ENCODE peak calls at places on chromosomes 12 and 14, in six cellular contexts. M is GM23338, N is stomach, U is HepG2, X is GM12878, C is suprapubic skin. L is an unnamed sample. For H3K4me1, the result is how much of the 10 kb centered on the place peaks cover.

GRCh38 chr14:32508281-32508680 is 179.2 kb downstream of the AKAP6 start:
- DNase-seq in U (no peak), C (no peak), N (no peak), M (no peak), X (no peak), L (no peak)

GRCh38 chr14:35277179-35277578 is 15.0 kb upstream of the PSMA6 start:
- DNase-seq in N (no peak), C (no peak), X (no peak), U (no peak), M (peak), L (no peak)

GRCh38 chr12:103800252-103800771 is 40.7 kb downstream of the NT5DC3 start:
- DNase-seq in U (peak), X (no peak), M (no peak), N (peak), C (no peak), L (no peak)

GRCh38 chr12:102956738-102957338 is 636 bp upstream of the ASCL1 start:
- DNase-seq in U (no peak), N (no peak), X (no peak), C (no peak), M (no peak), L (no peak)

GRCh38 chr12:131764738-131765137 is 53.8 kb downstream of the SFSWAP start:
- DNase-seq in C (no peak), X (no peak), N (no peak), U (no peak), M (no peak), L (no peak)

GRCh38 chr12:76866726-76867125 is 12.1 kb downstream of the CSRP2 start:
- DNase-seq in M (no peak), X (no peak), U (no peak), N (no peak), C (no peak), L (no peak)

GRCh38 chr14:71468701-71469100 is 463.5 kb upstream of the RGS6 start:
- DNase-seq in C (no peak), M (no peak), U (no peak), N (no peak), X (no peak), L (no peak)

GRCh38 chr12:4567073-4567881 is 5.3 kb downstream of the DYRK4 start:
- DNase-seq in C (no peak), X (peak), N (no peak), M (no peak), U (no peak), L (peak)

GRCh38 chr12:104668274-104668718 is 211.5 kb downstream of the CHST11 start:
- DNase-seq in U (no peak), N (no peak), C (no peak), M (no peak), X (no peak), L (no peak)

GRCh38 chr12:132218915-132219314 is 74.7 kb downstream of the NOC4L start:
- DNase-seq in X (no peak), U (peak), N (no peak), C (no peak), M (peak), L (no peak)

GRCh38 chr14:65128096-65128495 is 25.8 kb upstream of the MAX start:
- DNase-seq in C (no peak), M (no peak), N (no peak), X (no peak), U (no peak), L (no peak)

GRCh38 chr12:95998611-95999300 is 2.6 kb upstream of the HAL start:
- DNase-seq in C (no peak), N (no peak), U (peak), M (peak), X (peak), L (no peak)

GRCh38 chr14:93970967-93971634 is 5.3 kb downstream of the ASB2 start:
- DNase-seq in N (peak), C (no peak), X (no peak), U (no peak), M (no peak), L (no peak)

GRCh38 chr12:70840966-70841365 is 79.6 kb downstream of the PTPRR start:
- DNase-seq in C (no peak), X (no peak), M (no peak), N (no peak), U (no peak), L (no peak)

GRCh38 chr12:40224439-40225291 is at the start of gene LRRK2:
- DNase-seq in M (peak), U (no peak), C (peak), N (peak), X (no peak), L (peak)

GRCh38 chr12:37546901-37547475 is 769.6 kb upstream of the ALG10B start:
- DNase-seq in X (no peak), N (no peak), M (no peak), C (no peak), U (no peak), L (peak)

GRCh38 chr12:12881495-12881894 is 9.9 kb upstream of the GPRC5A start:
- DNase-seq in U (peak), N (no peak), X (no peak), C (no peak), M (no peak), L (no peak)

GRCh38 chr14:101824339-101824727 is 62.8 kb downstream of the PPP2R5C start:
- DNase-seq in X (no peak), U (no peak), N (no peak), M (no peak), C (no peak), L (no peak)

GRCh38 chr12:84701966-84702365 is 210.6 kb downstream of the SLC6A15 start:
- DNase-seq in U (no peak), N (no peak), C (no peak), M (no peak), X (no peak), L (no peak)

GRCh38 chr12:132185698-132186097 is 41.4 kb downstream of the NOC4L start:
- DNase-seq in M (no peak), X (no peak), C (no peak), N (no peak), U (no peak), L (no peak)

GRCh38 chr14:101174980-101175606 is 271.6 kb upstream of the RTL1 start:
- DNase-seq in U (no peak), M (no peak), X (no peak), C (peak), N (no peak), L (peak)

GRCh38 chr14:106518054-106518943 is 991.9 kb downstream of the TMEM121 start:
- DNase-seq in U (no peak), N (peak), C (no peak), M (peak), X (no peak), L (no peak)

GRCh38 chr12:104976703-104977102 is 9.4 kb upstream of the NOPCHAP1 start:
- DNase-seq in M (peak), C (no peak), U (no peak), N (no peak), X (no peak), L (no peak)

GRCh38 chr14:36690301-36691020 is 28.8 kb downstream of the PAX9 start:
- DNase-seq in M (no peak), N (no peak), U (no peak), X (no peak), C (no peak), L (no peak)

GRCh38 chr12:82931349-82932116 is 244.8 kb downstream of the TMTC2 start:
- DNase-seq in X (no peak), N (no peak), U (no peak), C (no peak), M (peak), L (no peak)

GRCh38 chr12:111056618-111057521 is 136.5 kb upstream of the MYL2 start:
- DNase-seq in U (no peak), X (peak), M (no peak), N (no peak), C (no peak), L (no peak)

GRCh38 chr14:74846968-74847549 is 28.9 kb downstream of the PROX2 start:
- DNase-seq in N (no peak), X (no peak), M (no peak), C (no peak), U (no peak), L (no peak)

GRCh38 chr14:34046799-34047520 is 96.1 kb upstream of the EGLN3 start:
- DNase-seq in M (no peak), C (no peak), N (no peak), X (no peak), U (no peak), L (peak)

GRCh38 chr12:12636641-12637040 is 25.0 kb downstream of the CREBL2 start:
- DNase-seq in C (no peak), X (no peak), M (no peak), U (no peak), N (no peak), L (no peak)

GRCh38 chr12:49974231-49974675 is 1.5 kb downstream of the AQP6 start:
- DNase-seq in U (peak), M (peak), C (no peak), N (peak), X (no peak), L (no peak)

GRCh38 chr12:13102481-13103195 is 829 bp downstream of the GSG1 start:
- DNase-seq in N (no peak), U (no peak), X (no peak), M (no peak), C (no peak), L (peak)

DNA sequence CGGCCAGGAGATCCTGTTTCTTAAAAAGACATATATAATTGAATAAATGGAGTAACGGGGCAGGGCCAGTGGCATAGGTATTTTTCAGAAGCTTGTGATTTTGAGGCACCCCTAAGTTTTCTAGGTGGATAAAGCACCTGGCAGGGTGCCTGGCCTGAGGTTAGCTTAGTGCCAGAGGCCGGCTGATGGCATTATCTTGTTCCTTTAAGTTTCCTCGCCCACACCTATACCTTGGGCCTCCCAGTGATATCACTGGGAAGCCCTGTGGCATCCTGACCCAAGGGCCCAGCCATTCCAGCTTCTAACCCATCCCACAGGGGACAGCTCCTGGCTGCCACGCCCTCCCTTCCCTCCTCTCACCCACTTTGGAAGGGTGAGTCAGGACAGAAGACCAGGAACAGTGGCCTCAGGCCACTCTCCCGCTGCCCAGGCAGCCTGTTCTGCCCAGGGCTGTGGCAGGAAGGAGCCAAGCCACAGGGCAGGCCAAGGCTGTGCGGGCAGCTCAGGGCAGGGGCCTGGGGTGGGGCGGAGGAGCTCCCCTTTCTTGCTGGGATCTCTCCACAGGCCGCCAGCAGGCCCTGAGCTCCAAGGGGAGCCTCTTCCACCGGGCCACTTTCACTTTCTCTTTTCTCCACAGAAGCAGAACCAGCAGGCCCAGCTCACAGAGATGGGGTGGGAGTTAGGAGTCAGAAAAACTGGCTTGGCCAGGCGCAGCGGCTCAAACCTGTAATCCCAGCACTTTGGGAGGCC is 75.1 kb downstream of the IRF2BPL start:
- DNase-seq in U (peak), M (peak), N (peak), X (no peak), C (no peak), L (no peak)
- H3K4me3 ChIP-seq in U (peak), M (no peak), N (no peak), X (no peak), C (peak), L (peak)

GRCh38 chr14:91321131-91321530 is 76.6 kb upstream of the GPR68 start:
- DNase-seq in N (no peak), X (no peak), U (no peak), M (no peak), C (no peak), L (no peak)
- H3K4me1 ChIP-seq in N (under half), X (half or more), U (under half), M (under half), C (under half), L (under half)

DNA sequence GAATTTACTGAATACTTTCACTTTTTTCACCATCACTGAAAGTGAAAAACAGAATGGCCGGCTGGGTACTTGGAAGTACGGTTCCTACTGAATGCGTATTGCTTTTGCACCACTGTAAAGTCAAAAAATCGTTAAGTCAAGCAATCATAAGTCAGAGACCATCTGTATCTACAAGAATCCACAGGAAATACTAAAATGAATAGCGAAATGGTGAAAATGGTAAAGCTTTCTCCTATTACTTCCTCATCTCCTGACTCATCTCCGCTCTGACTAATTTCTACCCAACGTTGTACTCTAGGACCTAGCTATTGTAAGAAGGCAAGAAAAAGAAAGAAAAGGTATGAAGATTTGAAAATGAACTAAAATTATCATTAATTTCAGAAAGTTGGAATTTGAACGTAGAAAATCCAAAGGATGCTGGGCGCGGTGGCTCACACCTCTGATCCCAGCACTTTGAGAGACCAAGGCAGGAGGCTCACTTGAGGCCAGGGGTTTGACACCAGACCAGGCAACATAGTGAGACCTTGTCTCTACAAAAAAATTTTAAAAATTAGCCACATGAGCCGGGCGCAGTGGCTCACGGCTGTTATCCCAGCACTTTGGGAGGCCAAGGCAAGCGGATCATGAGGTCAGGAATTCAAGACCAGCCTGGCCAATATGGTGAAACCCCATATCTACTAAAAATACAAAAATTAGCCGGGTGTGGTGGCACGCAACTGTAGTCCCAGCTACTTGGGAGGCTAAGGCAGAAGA is 5.3 kb upstream of the CDCA4 start:
- DNase-seq in N (no peak), M (no peak), C (no peak), X (peak), U (no peak), L (no peak)
- TF ChIP-seq POLR2AphosphoS5 in N (no peak), M (no peak), C (no peak), X (no peak), U (no peak), L (no peak)

GRCh38 chr14:95513261-95513660 is 3.2 kb downstream of the SYNE3 start:
- DNase-seq in X (no peak), N (no peak), C (peak), M (no peak), U (no peak), L (no peak)

GRCh38 chr14:95516554-95517209 is at the start of gene SYNE3:
- DNase-seq in M (peak), U (no peak), N (peak), X (no peak), C (peak), L (no peak)

GRCh38 chr14:95515523-95516517 is 630 bp downstream of the SYNE3 start:
- DNase-seq in N (peak), X (no peak), U (peak), M (peak), C (peak), L (no peak)

GRCh38 chr14:95515080-95515489 is 1.4 kb downstream of the SYNE3 start:
- DNase-seq in C (peak), U (no peak), X (no peak), N (no peak), M (peak), L (no peak)

GRCh38 chr14:95514131-95515079 is 2.0 kb downstream of the SYNE3 start:
- DNase-seq in C (peak), M (peak), N (no peak), X (no peak), U (no peak), L (no peak)
- H3K4me3 ChIP-seq in C (peak), M (no peak), N (peak), X (peak), U (peak), L (peak)

DNA sequence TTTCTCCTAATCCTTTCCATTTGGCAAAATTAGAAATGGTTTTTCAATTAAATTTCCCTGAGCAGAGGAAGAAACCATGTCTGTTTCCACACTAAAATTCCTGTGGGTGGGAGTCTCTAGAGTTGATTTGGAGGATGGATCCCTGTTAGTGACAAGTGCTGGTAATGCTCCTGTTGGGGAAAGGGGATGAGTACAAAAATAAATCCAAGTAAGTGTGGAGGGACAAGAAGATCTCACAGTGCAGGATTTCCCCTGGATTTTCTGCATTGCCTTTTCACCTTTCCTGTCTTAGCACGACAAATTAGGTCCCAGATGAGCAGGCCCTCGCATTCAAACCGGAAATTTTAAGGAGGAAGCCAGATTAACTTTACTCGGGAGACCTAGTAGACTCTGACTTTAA is 107.5 kb downstream of the DAD1 start:
- DNase-seq in M (no peak), X (no peak), C (no peak), N (no peak), U (no peak), L (no peak)
- H3K4me1 ChIP-seq in M (under half), X (half or more), C (half or more), N (under half), U (under half), L (under half)

GRCh38 chr12:53995311-53996187 is 4.4 kb upstream of the HOXC9 start:
- DNase-seq in C (no peak), M (peak), U (no peak), N (peak), X (no peak), L (no peak)
- TF ChIP-seq POLR2AphosphoS5 in C (peak), M (no peak), U (no peak), N (no peak), X (no peak), L (peak)

GRCh38 chr12:119840617-119841016 is 36.5 kb downstream of the CIT start:
- DNase-seq in U (no peak), C (no peak), X (no peak), N (no peak), M (no peak), L (no peak)

GRCh38 chr12:119839201-119839600 is 37.9 kb downstream of the CIT start:
- DNase-seq in N (no peak), U (no peak), M (no peak), X (no peak), C (no peak), L (no peak)

GRCh38 chr12:119841433-119842210 is 35.5 kb downstream of the CIT start:
- DNase-seq in C (no peak), U (no peak), N (no peak), X (no peak), M (no peak), L (no peak)

GRCh38 chr12:119842380-119842779 is 34.7 kb downstream of the CIT start:
- DNase-seq in C (no peak), U (no peak), N (no peak), M (no peak), X (no peak), L (no peak)

GRCh38 chr12:119838781-119839180 is 38.3 kb downstream of the CIT start:
- DNase-seq in M (no peak), C (no peak), N (no peak), X (no peak), U (no peak), L (no peak)
- H3K4me3 ChIP-seq in M (no peak), C (no peak), N (no peak), X (no peak), U (no peak), L (no peak)

GRCh38 chr14:99240512-99241313 is 31.3 kb downstream of the BCL11B start:
- DNase-seq in M (no peak), C (no peak), N (no peak), X (no peak), U (no peak), L (no peak)
- H3K4me1 ChIP-seq in M (half or more), C (half or more), N (under half), X (under half), U (under half), L (under half)

GRCh38 chr12:120562906-120563305 is 18.3 kb downstream of the POP5 start:
- DNase-seq in X (no peak), M (no peak), N (no peak), C (no peak), U (no peak), L (no peak)
- TF ChIP-seq POLR2AphosphoS5 in X (no peak), M (no peak), N (no peak), C (no peak), U (no peak), L (peak)

GRCh38 chr14:52014601-52015267 is 25.4 kb downstream of the RTRAF start:
- DNase-seq in M (no peak), X (no peak), U (no peak), N (no peak), C (no peak), L (no peak)
- H3K4me3 ChIP-seq in M (no peak), X (no peak), U (no peak), N (no peak), C (no peak), L (no peak)